ENCODE peak calls at places on chromosomes 12 and 14, in nine cellular contexts. One of them, this sample, is unnamed. For H3K4me1, the result is how much of the 10 kb centered on the place peaks cover.

GRCh38 chr12:40158592-40159111 is 52.8 kb upstream of the SLC2A13 start:
- DNase-seq in thyroid gland: peak
- DNase-seq in trophoblast cell: peak
- DNase-seq in effector memory CD4-positive, alpha-beta T cell: no peak
- DNase-seq in ovary: no peak
- DNase-seq in A549: no peak
- DNase-seq in gastrocnemius medialis: peak
- DNase-seq in CD8-positive, alpha-beta T cell: no peak
- DNase-seq in stomach: no peak
- DNase-seq in this sample: no peak

GRCh38 chr12:18837025-18837424 is 99.1 kb downstream of the CAPZA3 start:
- DNase-seq in thyroid gland: no peak
- DNase-seq in trophoblast cell: no peak
- DNase-seq in effector memory CD4-positive, alpha-beta T cell: no peak
- DNase-seq in ovary: no peak
- DNase-seq in A549: no peak
- DNase-seq in gastrocnemius medialis: no peak
- DNase-seq in CD8-positive, alpha-beta T cell: no peak
- DNase-seq in stomach: no peak
- DNase-seq in this sample: no peak

GRCh38 chr12:114687802-114688201 is 3.8 kb upstream of the TBX3 start:
- DNase-seq in thyroid gland: no peak
- DNase-seq in trophoblast cell: no peak
- DNase-seq in effector memory CD4-positive, alpha-beta T cell: no peak
- DNase-seq in ovary: no peak
- DNase-seq in A549: no peak
- DNase-seq in gastrocnemius medialis: no peak
- DNase-seq in CD8-positive, alpha-beta T cell: no peak
- DNase-seq in stomach: no peak
- DNase-seq in this sample: no peak

GRCh38 chr12:18824287-18824686 is 86.4 kb downstream of the CAPZA3 start:
- DNase-seq in thyroid gland: no peak
- DNase-seq in trophoblast cell: no peak
- DNase-seq in effector memory CD4-positive, alpha-beta T cell: no peak
- DNase-seq in ovary: no peak
- DNase-seq in A549: no peak
- DNase-seq in gastrocnemius medialis: no peak
- DNase-seq in CD8-positive, alpha-beta T cell: no peak
- DNase-seq in stomach: no peak
- DNase-seq in this sample: no peak

GRCh38 chr14:59422069-59422881 is 42.9 kb downstream of the GPR135 start:
- DNase-seq in thyroid gland: no peak
- DNase-seq in trophoblast cell: no peak
- DNase-seq in effector memory CD4-positive, alpha-beta T cell: no peak
- DNase-seq in ovary: no peak
- DNase-seq in A549: no peak
- DNase-seq in gastrocnemius medialis: no peak
- DNase-seq in CD8-positive, alpha-beta T cell: no peak
- DNase-seq in stomach: no peak
- DNase-seq in this sample: no peak

GRCh38 chr14:104602315-104602932 is 2.1 kb downstream of the TMEM179 start:
- DNase-seq in thyroid gland: no peak
- DNase-seq in trophoblast cell: no peak
- DNase-seq in effector memory CD4-positive, alpha-beta T cell: no peak
- DNase-seq in ovary: no peak
- DNase-seq in A549: no peak
- DNase-seq in gastrocnemius medialis: no peak
- DNase-seq in CD8-positive, alpha-beta T cell: no peak
- DNase-seq in stomach: no peak
- DNase-seq in this sample: no peak

GRCh38 chr12:99192489-99192888 is 455.1 kb upstream of the GARIN6 start:
- DNase-seq in thyroid gland: no peak
- DNase-seq in trophoblast cell: no peak
- DNase-seq in effector memory CD4-positive, alpha-beta T cell: no peak
- DNase-seq in ovary: no peak
- DNase-seq in A549: no peak
- DNase-seq in gastrocnemius medialis: no peak
- DNase-seq in CD8-positive, alpha-beta T cell: no peak
- DNase-seq in stomach: no peak
- DNase-seq in this sample: no peak

GRCh38 chr12:57741413-57741789 is 2.9 kb upstream of the AGAP2 start:
- DNase-seq in thyroid gland: no peak
- DNase-seq in trophoblast cell: no peak
- DNase-seq in effector memory CD4-positive, alpha-beta T cell: no peak
- DNase-seq in ovary: no peak
- DNase-seq in A549: no peak
- DNase-seq in gastrocnemius medialis: no peak
- DNase-seq in CD8-positive, alpha-beta T cell: no peak
- DNase-seq in stomach: no peak
- DNase-seq in this sample: no peak

GRCh38 chr12:24197517-24197916 is 248.0 kb upstream of the SOX5 start:
- DNase-seq in thyroid gland: no peak
- DNase-seq in trophoblast cell: no peak
- DNase-seq in effector memory CD4-positive, alpha-beta T cell: no peak
- DNase-seq in ovary: no peak
- DNase-seq in A549: no peak
- DNase-seq in gastrocnemius medialis: no peak
- DNase-seq in CD8-positive, alpha-beta T cell: no peak
- DNase-seq in stomach: no peak
- DNase-seq in this sample: no peak

GRCh38 chr12:114238808-114239207 is 167.1 kb downstream of the TBX5 start:
- DNase-seq in thyroid gland: no peak
- DNase-seq in trophoblast cell: no peak
- DNase-seq in effector memory CD4-positive, alpha-beta T cell: no peak
- DNase-seq in ovary: no peak
- DNase-seq in A549: no peak
- DNase-seq in gastrocnemius medialis: no peak
- DNase-seq in CD8-positive, alpha-beta T cell: no peak
- DNase-seq in stomach: no peak
- DNase-seq in this sample: no peak

GRCh38 chr12:59182660-59183455 is 262.6 kb upstream of the LRIG3 start:
- DNase-seq in thyroid gland: peak
- DNase-seq in trophoblast cell: no peak
- DNase-seq in effector memory CD4-positive, alpha-beta T cell: no peak
- DNase-seq in ovary: no peak
- DNase-seq in A549: no peak
- DNase-seq in gastrocnemius medialis: no peak
- DNase-seq in CD8-positive, alpha-beta T cell: no peak
- DNase-seq in stomach: no peak
- DNase-seq in this sample: no peak

GRCh38 chr12:92866418-92866817 is 62.7 kb downstream of the EEA1 start:
- DNase-seq in thyroid gland: no peak
- DNase-seq in trophoblast cell: no peak
- DNase-seq in effector memory CD4-positive, alpha-beta T cell: no peak
- DNase-seq in ovary: no peak
- DNase-seq in A549: no peak
- DNase-seq in gastrocnemius medialis: no peak
- DNase-seq in CD8-positive, alpha-beta T cell: no peak
- DNase-seq in stomach: no peak
- DNase-seq in this sample: no peak

GRCh38 chr12:3510597-3510996 is 19.6 kb downstream of the PRMT8 start:
- DNase-seq in thyroid gland: no peak
- DNase-seq in trophoblast cell: no peak
- DNase-seq in effector memory CD4-positive, alpha-beta T cell: no peak
- DNase-seq in ovary: no peak
- DNase-seq in A549: no peak
- DNase-seq in gastrocnemius medialis: no peak
- DNase-seq in CD8-positive, alpha-beta T cell: no peak
- DNase-seq in stomach: no peak
- DNase-seq in this sample: no peak

GRCh38 chr14:103581954-103582703 is 19.4 kb downstream of the COA8 start:
- DNase-seq in thyroid gland: no peak
- DNase-seq in trophoblast cell: peak
- DNase-seq in effector memory CD4-positive, alpha-beta T cell: no peak
- DNase-seq in ovary: no peak
- DNase-seq in A549: no peak
- DNase-seq in gastrocnemius medialis: no peak
- DNase-seq in CD8-positive, alpha-beta T cell: no peak
- DNase-seq in stomach: no peak
- DNase-seq in this sample: no peak

GRCh38 chr12:121133838-121134237 is 1.2 kb downstream of the P2RX7 start:
- DNase-seq in thyroid gland: no peak
- DNase-seq in trophoblast cell: no peak
- DNase-seq in effector memory CD4-positive, alpha-beta T cell: no peak
- DNase-seq in ovary: no peak
- DNase-seq in A549: no peak
- DNase-seq in gastrocnemius medialis: no peak
- DNase-seq in CD8-positive, alpha-beta T cell: no peak
- DNase-seq in stomach: no peak
- DNase-seq in this sample: no peak
- H3K4me3 ChIP-seq in thyroid gland: no peak
- H3K4me3 ChIP-seq in trophoblast cell: no peak
- H3K4me3 ChIP-seq in effector memory CD4-positive, alpha-beta T cell: no peak
- H3K4me3 ChIP-seq in ovary: no peak
- H3K4me3 ChIP-seq in A549: no peak
- H3K4me3 ChIP-seq in gastrocnemius medialis: no peak
- H3K4me3 ChIP-seq in CD8-positive, alpha-beta T cell: no peak
- H3K4me3 ChIP-seq in stomach: no peak
- H3K4me3 ChIP-seq in this sample: peak

DNA sequence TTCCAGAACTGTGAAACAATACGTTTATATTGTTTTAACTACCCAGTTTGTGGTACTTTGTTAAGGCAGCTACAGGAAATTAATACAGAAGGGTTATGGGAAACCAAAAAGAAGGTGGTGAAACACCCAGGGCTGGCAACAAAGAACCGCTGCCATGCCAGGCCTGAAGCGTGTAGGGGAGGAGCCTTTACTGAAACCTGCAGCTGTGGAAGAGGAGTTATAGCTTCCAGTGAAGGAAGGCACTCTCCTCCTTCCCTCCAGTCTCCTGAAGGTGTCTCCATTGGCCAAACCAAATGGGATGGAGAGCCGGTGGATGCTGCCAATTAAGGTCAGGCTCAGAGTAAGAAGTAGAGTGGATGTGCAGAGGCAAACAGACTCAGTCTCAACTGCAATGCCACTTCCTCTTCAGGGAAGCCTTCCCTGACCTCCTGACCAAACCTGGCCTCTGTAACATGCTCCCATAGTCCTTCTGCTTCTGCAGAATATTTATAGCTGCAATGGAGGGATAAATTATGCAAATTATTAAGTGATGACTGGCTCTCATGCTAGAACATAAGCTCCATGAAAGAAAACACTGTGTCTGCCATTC is 168.3 kb downstream of the DAD1 start:
- DNase-seq in thyroid gland: no peak
- DNase-seq in trophoblast cell: no peak
- DNase-seq in effector memory CD4-positive, alpha-beta T cell: no peak
- DNase-seq in ovary: no peak
- DNase-seq in A549: no peak
- DNase-seq in gastrocnemius medialis: no peak
- DNase-seq in CD8-positive, alpha-beta T cell: no peak
- DNase-seq in stomach: no peak
- DNase-seq in this sample: no peak
- H3K27ac ChIP-seq in thyroid gland: no peak
- H3K27ac ChIP-seq in trophoblast cell: no peak
- H3K27ac ChIP-seq in effector memory CD4-positive, alpha-beta T cell: no peak
- H3K27ac ChIP-seq in ovary: no peak
- H3K27ac ChIP-seq in A549: no peak
- H3K27ac ChIP-seq in gastrocnemius medialis: no peak
- H3K27ac ChIP-seq in CD8-positive, alpha-beta T cell: no peak
- H3K27ac ChIP-seq in stomach: no peak
- H3K27ac ChIP-seq in this sample: no peak

GRCh38 chr12:121986494-121987245 is 35.0 kb upstream of the BCL7A start:
- DNase-seq in thyroid gland: no peak
- DNase-seq in trophoblast cell: no peak
- DNase-seq in effector memory CD4-positive, alpha-beta T cell: no peak
- DNase-seq in ovary: no peak
- DNase-seq in A549: no peak
- DNase-seq in gastrocnemius medialis: no peak
- DNase-seq in CD8-positive, alpha-beta T cell: no peak
- DNase-seq in stomach: no peak
- DNase-seq in this sample: no peak
- H3K4me1 ChIP-seq in thyroid gland: under half
- H3K4me1 ChIP-seq in trophoblast cell: under half
- H3K4me1 ChIP-seq in effector memory CD4-positive, alpha-beta T cell: under half
- H3K4me1 ChIP-seq in ovary: under half
- H3K4me1 ChIP-seq in A549: under half
- H3K4me1 ChIP-seq in gastrocnemius medialis: under half
- H3K4me1 ChIP-seq in CD8-positive, alpha-beta T cell: under half
- H3K4me1 ChIP-seq in stomach: under half
- H3K4me1 ChIP-seq in this sample: under half

GRCh38 chr12:103839103-103839502 is 1.9 kb downstream of the NT5DC3 start:
- DNase-seq in thyroid gland: no peak
- DNase-seq in trophoblast cell: no peak
- DNase-seq in effector memory CD4-positive, alpha-beta T cell: no peak
- DNase-seq in ovary: no peak
- DNase-seq in A549: no peak
- DNase-seq in gastrocnemius medialis: no peak
- DNase-seq in CD8-positive, alpha-beta T cell: no peak
- DNase-seq in stomach: no peak
- DNase-seq in this sample: no peak
- H3K4me3 ChIP-seq in thyroid gland: no peak
- H3K4me3 ChIP-seq in trophoblast cell: no peak
- H3K4me3 ChIP-seq in effector memory CD4-positive, alpha-beta T cell: no peak
- H3K4me3 ChIP-seq in ovary: peak
- H3K4me3 ChIP-seq in A549: no peak
- H3K4me3 ChIP-seq in gastrocnemius medialis: no peak
- H3K4me3 ChIP-seq in CD8-positive, alpha-beta T cell: no peak
- H3K4me3 ChIP-seq in stomach: no peak
- H3K4me3 ChIP-seq in this sample: peak

DNA sequence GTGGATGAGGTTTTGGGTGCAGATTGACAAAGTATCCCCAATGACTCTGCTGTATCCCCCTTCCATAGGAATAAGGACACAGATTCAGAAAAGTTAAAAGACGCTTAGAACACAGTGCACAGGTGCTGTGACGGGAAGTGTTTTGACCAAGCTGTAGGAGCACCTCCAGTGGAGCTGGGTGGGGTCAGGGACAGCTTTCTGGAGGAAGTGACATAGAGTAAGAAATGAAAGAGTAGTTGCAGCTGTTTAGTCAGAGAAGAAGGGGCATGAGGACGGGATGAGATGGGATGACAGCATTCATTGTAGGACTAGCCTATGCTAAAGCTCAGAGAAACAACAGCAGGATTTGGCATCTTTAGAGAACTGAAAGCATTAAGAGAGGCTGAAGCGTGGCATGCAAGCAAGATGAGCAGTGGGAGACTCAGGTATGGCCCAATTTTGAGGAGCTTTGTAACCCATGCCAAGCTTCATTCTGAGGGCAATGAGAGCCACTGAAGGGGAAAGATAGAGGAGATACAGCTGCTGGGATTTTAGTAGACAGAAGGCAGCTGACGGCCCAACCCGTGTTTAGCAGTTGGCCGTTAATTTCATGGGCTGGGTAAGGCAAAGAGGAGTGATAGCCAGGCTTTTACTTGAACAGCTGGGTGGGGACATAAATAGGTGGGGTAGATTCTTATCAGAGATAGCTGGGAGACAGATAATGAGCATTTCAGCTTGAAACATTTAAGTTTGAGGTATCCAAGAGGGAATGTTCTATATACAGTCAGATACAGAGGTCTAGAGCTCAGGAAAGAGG is 131.8 kb upstream of the KRAS start:
- DNase-seq in thyroid gland: no peak
- DNase-seq in trophoblast cell: no peak
- DNase-seq in effector memory CD4-positive, alpha-beta T cell: no peak
- DNase-seq in ovary: no peak
- DNase-seq in A549: no peak
- DNase-seq in gastrocnemius medialis: no peak
- DNase-seq in CD8-positive, alpha-beta T cell: no peak
- DNase-seq in stomach: no peak
- DNase-seq in this sample: no peak
- H3K27ac ChIP-seq in thyroid gland: no peak
- H3K27ac ChIP-seq in trophoblast cell: no peak
- H3K27ac ChIP-seq in effector memory CD4-positive, alpha-beta T cell: peak
- H3K27ac ChIP-seq in ovary: no peak
- H3K27ac ChIP-seq in A549: no peak
- H3K27ac ChIP-seq in gastrocnemius medialis: no peak
- H3K27ac ChIP-seq in CD8-positive, alpha-beta T cell: no peak
- H3K27ac ChIP-seq in stomach: no peak
- H3K27ac ChIP-seq in this sample: no peak

GRCh38 chr12:108400900-108401480 is 61.9 kb upstream of the CMKLR1 start:
- DNase-seq in thyroid gland: no peak
- DNase-seq in trophoblast cell: no peak
- DNase-seq in effector memory CD4-positive, alpha-beta T cell: no peak
- DNase-seq in ovary: no peak
- DNase-seq in A549: no peak
- DNase-seq in gastrocnemius medialis: no peak
- DNase-seq in CD8-positive, alpha-beta T cell: no peak
- DNase-seq in stomach: no peak
- DNase-seq in this sample: no peak
- H3K4me1 ChIP-seq in thyroid gland: under half
- H3K4me1 ChIP-seq in trophoblast cell: under half
- H3K4me1 ChIP-seq in effector memory CD4-positive, alpha-beta T cell: under half
- H3K4me1 ChIP-seq in ovary: under half
- H3K4me1 ChIP-seq in A549: under half
- H3K4me1 ChIP-seq in gastrocnemius medialis: under half
- H3K4me1 ChIP-seq in CD8-positive, alpha-beta T cell: under half
- H3K4me1 ChIP-seq in stomach: under half
- H3K4me1 ChIP-seq in this sample: under half